ENCODE peak calls at places on chromosomes 13 and 19, in five cellular contexts. Z is kidney; O is stomach; B is CD4-positive, CD25-positive, alpha-beta regulatory T cell; J is astrocyte. T is an unnamed sample.

GRCh38 chr13:112444001-112444311 is 67.8 kb downstream of the SPACA7 start:
- DNase-seq in O (peak), B (no peak), J (peak), Z (peak), T (peak)

GRCh38 chr19:18785179-18786124 is 5.7 kb downstream of the COMP start:
- DNase-seq in Z (peak), B (peak), J (no peak), O (peak), T (peak)

GRCh38 chr13:31742102-31742695 is 2.9 kb downstream of the RXFP2 start:
- DNase-seq in J (peak), Z (peak), O (peak), B (peak), T (peak)

GRCh38 chr13:48233097-48233885 is at the start of gene ITM2B:
- DNase-seq in Z (peak), O (peak), B (peak), J (peak), T (peak)

GRCh38 chr19:33795370-33796163 is 1.1 kb upstream of the KCTD15 start:
- DNase-seq in Z (peak), O (peak), J (peak), B (no peak), T (peak)

GRCh38 chr13:30431269-30431950 is 9.1 kb downstream of the UBE2L5 start:
- DNase-seq in O (no peak), B (no peak), Z (no peak), J (peak), T (no peak)

GRCh38 chr19:49212302-49212701 is 54.7 kb downstream of the TRPM4 start:
- DNase-seq in B (no peak), J (no peak), O (no peak), Z (no peak), T (no peak)

GRCh38 chr13:73995752-73996151 is 138.5 kb downstream of the KLF12 start:
- DNase-seq in J (no peak), Z (no peak), O (no peak), B (no peak), T (no peak)

GRCh38 chr13:96772426-96772825 is 221.8 kb downstream of the OXGR1 start:
- DNase-seq in J (no peak), O (no peak), Z (no peak), B (no peak), T (peak)

GRCh38 chr13:46948338-46948737 is 51.5 kb upstream of the HTR2A start:
- DNase-seq in B (no peak), Z (no peak), O (no peak), J (no peak), T (no peak)

GRCh38 chr19:46988614-46989230 is 30.9 kb upstream of the NPAS1 start:
- DNase-seq in B (no peak), O (no peak), J (no peak), Z (no peak), T (no peak)

GRCh38 chr19:19860756-19861390 is 4.8 kb upstream of the ZNF253 start:
- DNase-seq in J (no peak), O (no peak), Z (no peak), B (peak), T (no peak)

GRCh38 chr19:42288411-42288810 is 13.5 kb upstream of the PRR19 start:
- DNase-seq in O (no peak), J (no peak), Z (peak), B (no peak), T (no peak)

GRCh38 chr13:111344471-111345191 is 24.2 kb downstream of the TEX29 start:
- DNase-seq in B (no peak), J (peak), O (peak), Z (no peak), T (no peak)

GRCh38 chr19:48636859-48637448 is at the start of gene DBP:
- DNase-seq in B (no peak), O (peak), Z (peak), J (no peak), T (peak)

GRCh38 chr13:106262886-106263285 is 272.6 kb downstream of the EFNB2 start:
- DNase-seq in B (no peak), Z (no peak), J (peak), O (no peak), T (no peak)

GRCh38 chr19:35248310-35249145 is at the start of gene LSR:
- DNase-seq in B (peak), J (no peak), Z (peak), O (peak), T (peak)

GRCh38 chr19:48795855-48796142 is 15.0 kb downstream of the BCAT2 start:
- DNase-seq in B (no peak), J (no peak), O (no peak), Z (peak), T (no peak)

GRCh38 chr13:77696006-77696862 is 1.3 kb upstream of the SLAIN1 start:
- DNase-seq in Z (no peak), J (no peak), O (no peak), B (peak), T (peak)

GRCh38 chr13:80132741-80133601 is 208.0 kb downstream of the SPRY2 start:
- DNase-seq in Z (peak), O (peak), J (peak), B (no peak), T (peak)

GRCh38 chr13:35190241-35190640 is 248.2 kb downstream of the NBEA start:
- DNase-seq in J (no peak), O (no peak), B (no peak), Z (no peak), T (no peak)

GRCh38 chr19:35516310-35516709 is 2.9 kb upstream of the DMKN start:
- DNase-seq in B (no peak), O (no peak), Z (no peak), J (no peak), T (no peak)

DNA sequence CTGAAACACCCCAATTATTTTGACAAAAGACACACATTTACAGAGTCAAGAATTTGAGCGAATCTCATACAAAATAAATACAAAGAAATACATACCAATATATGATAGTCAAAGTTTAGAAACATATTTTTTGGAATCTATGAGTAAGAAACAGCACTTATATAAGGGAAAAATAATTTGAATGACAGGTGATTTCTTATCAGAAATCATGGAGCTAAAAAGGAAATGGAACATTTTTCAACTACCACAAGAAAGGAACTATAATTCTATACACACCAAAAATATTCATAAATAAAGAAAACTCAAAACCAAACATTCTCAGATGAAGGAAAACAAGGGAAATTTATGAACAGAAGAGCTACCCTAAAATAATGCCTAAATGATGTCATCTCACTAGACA is 1226.6 kb downstream of the PCDH9 start:
- DNase-seq in Z (no peak), B (no peak), J (no peak), O (no peak), T (no peak)
- H3K4me3 ChIP-seq in Z (no peak), B (no peak), J (no peak), O (no peak), T (no peak)

GRCh38 chr19:31211088-31211487 is 138.1 kb downstream of the TSHZ3 start:
- DNase-seq in B (no peak), Z (no peak), J (no peak), O (no peak), T (no peak)

GRCh38 chr19:31214997-31215396 is 134.2 kb downstream of the TSHZ3 start:
- DNase-seq in J (peak), O (no peak), B (no peak), Z (no peak), T (no peak)

GRCh38 chr19:31214086-31214485 is 135.2 kb downstream of the TSHZ3 start:
- DNase-seq in B (peak), O (peak), J (peak), Z (peak), T (peak)
- H3K4me3 ChIP-seq in B (peak), O (no peak), J (no peak), Z (no peak), T (no peak)

GRCh38 chr13:91167706-91168459 is 179.6 kb upstream of the MIR17HG start:
- DNase-seq in J (no peak), B (no peak), O (no peak), Z (no peak), T (no peak)
- H3K4me3 ChIP-seq in J (no peak), B (no peak), O (no peak), Z (no peak), T (no peak)

GRCh38 chr19:709196-709964 is 645 bp downstream of the PALM start:
- DNase-seq in O (no peak), Z (peak), J (no peak), B (no peak), T (no peak)

GRCh38 chr19:710767-711166 is 2.0 kb downstream of the PALM start:
- DNase-seq in O (no peak), J (peak), Z (peak), B (no peak), T (no peak)

GRCh38 chr19:708154-709141 is at the start of gene PALM:
- DNase-seq in O (peak), B (no peak), Z (no peak), J (no peak), T (no peak)

GRCh38 chr19:711224-711623 is 2.5 kb downstream of the PALM start:
- DNase-seq in B (no peak), J (no peak), Z (no peak), O (no peak), T (no peak)

GRCh38 chr19:709965-710714 is 1.4 kb downstream of the PALM start:
- DNase-seq in B (no peak), J (no peak), O (no peak), Z (no peak), T (no peak)
- H3K4me3 ChIP-seq in B (no peak), J (peak), O (peak), Z (peak), T (no peak)

DNA sequence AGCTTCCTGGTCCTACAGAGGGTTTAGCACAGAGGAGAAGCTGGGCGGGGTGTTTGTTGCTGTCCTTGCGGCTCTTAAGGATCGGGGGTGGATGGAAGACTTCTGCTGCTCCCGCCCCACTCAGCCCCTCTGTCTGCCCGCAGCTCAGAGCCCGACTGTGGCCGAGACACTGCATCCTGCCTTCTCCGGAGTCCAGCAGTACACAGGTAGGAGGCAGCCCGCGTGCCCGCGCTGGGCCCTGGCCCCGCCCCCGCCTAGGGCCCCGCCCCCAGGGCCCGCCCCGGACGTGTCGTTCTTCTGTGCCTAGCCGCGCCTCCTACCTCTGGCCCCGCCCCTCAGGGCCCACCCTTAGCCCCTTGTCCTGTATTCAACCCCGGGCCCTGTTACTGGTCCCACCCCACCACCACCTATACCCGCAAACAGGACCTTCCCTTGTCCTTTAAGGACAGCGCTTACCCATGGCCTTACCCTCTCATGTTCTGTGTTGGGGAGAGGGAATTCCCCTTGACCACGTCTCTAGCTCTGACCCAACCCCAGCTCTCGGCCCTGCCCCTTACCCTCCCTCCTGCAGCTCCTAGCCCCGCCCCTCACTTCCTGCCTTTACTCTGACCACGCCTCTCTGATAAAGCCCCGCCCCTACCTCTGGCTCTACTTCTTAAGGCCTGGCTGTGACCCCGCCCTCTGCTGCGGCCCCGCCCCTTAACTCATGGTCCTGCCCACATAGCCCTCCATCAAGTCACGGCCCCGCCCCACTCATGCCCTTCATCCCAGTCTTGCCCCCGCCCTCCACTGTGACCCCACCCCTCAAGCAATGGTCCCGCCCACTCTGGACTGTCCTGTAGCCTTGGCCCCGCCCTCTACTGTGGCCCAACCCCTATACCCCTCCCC is 60.5 kb downstream of the CELF5 start:
- DNase-seq in Z (peak), B (peak), J (peak), O (peak), T (peak)
- H3K4me3 ChIP-seq in Z (no peak), B (no peak), J (no peak), O (peak), T (peak)

GRCh38 chr19:16340092-16340491 is 15.5 kb downstream of the KLF2 start:
- DNase-seq in O (no peak), B (no peak), J (peak), Z (no peak), T (no peak)
- H3K4me3 ChIP-seq in O (no peak), B (no peak), J (no peak), Z (no peak), T (no peak)